ENCODE peak calls at places on chromosomes 3 and 15, in five cellular contexts. Y is activated B cell treated with CpG ODN at 0.5 μM for 24 hours, T is mucosa of descending colon, V is AG20443, B is HT1080. M is an unnamed sample.

GRCh38 chr15:89206908-89207331 is 14.5 kb downstream of the RLBP1 start:
- DNase-seq in V (peak), B (peak), T (peak), Y (peak), M (peak)

GRCh38 chr15:62883938-62884479 is 158.5 kb upstream of the TPM1 start:
- DNase-seq in V (peak), B (no peak), Y (no peak), T (no peak), M (no peak)

GRCh38 chr15:38991126-38991525 is 426.5 kb upstream of the RASGRP1 start:
- DNase-seq in B (peak), V (peak), T (no peak), Y (no peak), M (peak)

GRCh38 chr15:95669146-95669922 is 661.2 kb upstream of the NR2F2 start:
- DNase-seq in T (no peak), B (peak), V (peak), Y (no peak), M (peak)

GRCh38 chr3:44562147-44562546 is 7.2 kb downstream of the ZKSCAN7 start:
- DNase-seq in B (no peak), Y (no peak), V (no peak), T (no peak), M (no peak)

GRCh38 chr15:76339302-76340197 is 3.0 kb downstream of the ISL2 start:
- DNase-seq in B (no peak), V (peak), T (peak), Y (peak), M (no peak)

GRCh38 chr3:13104511-13104910 is 31.3 kb upstream of the IQSEC1 start:
- DNase-seq in Y (no peak), V (no peak), T (peak), B (no peak), M (no peak)

GRCh38 chr15:66894986-66895780 is 170.2 kb upstream of the SMAD3 start:
- DNase-seq in T (no peak), Y (no peak), V (no peak), B (peak), M (no peak)

GRCh38 chr15:84797212-84797611 is 19.9 kb upstream of the ALPK3 start:
- DNase-seq in T (no peak), Y (no peak), B (peak), V (no peak), M (no peak)

GRCh38 chr15:67834593-67835348 is 5.1 kb downstream of the RNU6-1 start:
- DNase-seq in T (no peak), Y (peak), V (peak), B (no peak), M (no peak)

GRCh38 chr3:73324203-73325155 is 263.0 kb downstream of the EBLN2 start:
- DNase-seq in V (peak), B (no peak), T (no peak), Y (no peak), M (peak)